ENCODE peak calls at places on chromosome 22, in nine cellular contexts. N is sigmoid colon, P is stomach, W is GM12878, Z is endothelial cell of umbilical vein, G is HCT116, A is H1, Q is upper lobe of left lung, T is prostate gland. B is an unnamed sample.

GRCh38 chr22:19984201-19984753 is 32.3 kb downstream of the ARVCF start:
- DNase-seq in W (no peak), P (no peak), Z (peak), T (no peak), A (no peak), G (peak), N (peak), Q (no peak), B (no peak)

GRCh38 chr22:31346255-31346732 is at the start of gene PATZ1:
- DNase-seq in A (peak), G (peak), Q (peak), P (peak), W (no peak), N (peak), T (peak), Z (peak), B (no peak)

GRCh38 chr22:24694971-24695928 is 79.3 kb downstream of the PIWIL3 start:
- DNase-seq in W (no peak), A (no peak), Q (peak), N (no peak), P (no peak), G (no peak), Z (no peak), T (no peak), B (no peak)

GRCh38 chr22:40326905-40327735 is 19.2 kb upstream of the ADSL start:
- DNase-seq in Q (no peak), Z (peak), N (no peak), A (no peak), W (no peak), P (no peak), G (no peak), T (peak), B (no peak)

GRCh38 chr22:18120941-18121340 is 10.3 kb downstream of the TUBA8 start:
- DNase-seq in A (no peak), N (no peak), G (no peak), P (no peak), Z (no peak), Q (no peak), T (no peak), W (no peak), B (no peak)

GRCh38 chr22:47836957-47837356 is 1074.5 kb downstream of the TBC1D22A start:
- DNase-seq in Z (no peak), A (no peak), Q (no peak), N (no peak), T (no peak), W (no peak), G (no peak), P (no peak), B (no peak)

GRCh38 chr22:46071451-46072029 is 78.8 kb upstream of the PPARA start:
- DNase-seq in G (peak), N (peak), W (no peak), T (peak), A (no peak), Z (peak), P (peak), Q (peak), B (no peak)

GRCh38 chr22:33477131-33478111 is 419.2 kb upstream of the SYN3 start:
- DNase-seq in T (no peak), Q (no peak), N (no peak), P (no peak), A (no peak), Z (no peak), G (no peak), W (no peak), B (no peak)

GRCh38 chr22:20080445-20080775 is 369 bp downstream of the DGCR8 start:
- DNase-seq in A (no peak), W (no peak), Z (peak), G (no peak), N (peak), P (peak), Q (peak), T (peak), B (no peak)

GRCh38 chr22:45125198-45125597 is 38.5 kb upstream of the NUP50 start:
- DNase-seq in Q (no peak), N (no peak), W (no peak), G (no peak), Z (no peak), T (no peak), A (no peak), P (no peak), B (no peak)

GRCh38 chr22:24466831-24467249 is 28.3 kb upstream of the UPB1 start:
- DNase-seq in P (no peak), W (no peak), T (no peak), Q (no peak), A (no peak), G (peak), Z (peak), N (no peak), B (no peak)

GRCh38 chr22:32600184-32600583 is 125.6 kb downstream of the FBXO7 start:
- DNase-seq in N (no peak), Q (no peak), T (no peak), P (no peak), W (no peak), A (no peak), G (no peak), Z (no peak), B (no peak)

GRCh38 chr22:41478891-41479521 is 10.1 kb downstream of the ACO2 start:
- DNase-seq in G (no peak), T (no peak), W (peak), A (no peak), Z (no peak), N (peak), P (no peak), Q (peak), B (no peak)

GRCh38 chr22:27163162-27164137 is 506.1 kb downstream of the MIAT start:
- DNase-seq in A (no peak), W (no peak), G (no peak), P (no peak), N (no peak), T (no peak), Z (no peak), Q (no peak), B (no peak)

GRCh38 chr22:39073941-39074340 is 3.1 kb upstream of the APOBEC3G start:
- DNase-seq in Z (no peak), G (no peak), Q (no peak), W (no peak), P (no peak), N (no peak), A (no peak), T (no peak), B (no peak)

GRCh38 chr22:44676441-44677298 is 25.3 kb upstream of the PRR5 start:
- DNase-seq in A (no peak), W (no peak), Q (no peak), Z (no peak), P (peak), T (no peak), N (no peak), G (no peak), B (no peak)

GRCh38 chr22:23856721-23857605 is 712 bp upstream of the SLC2A11 start:
- DNase-seq in N (peak), Z (peak), T (peak), P (no peak), Q (peak), G (no peak), A (no peak), W (no peak), B (no peak)

GRCh38 chr22:32531955-32532818 is 57.6 kb downstream of the FBXO7 start:
- DNase-seq in N (peak), W (no peak), P (peak), Q (peak), A (peak), T (no peak), Z (peak), G (no peak), B (no peak)

GRCh38 chr22:17575151-17575550 is 11.9 kb downstream of the SLC25A18 start:
- DNase-seq in P (no peak), A (no peak), W (no peak), N (no peak), G (no peak), Z (no peak), Q (no peak), T (no peak), B (no peak)

GRCh38 chr22:31800065-31800464 is 46.2 kb downstream of the DEPDC5 start:
- DNase-seq in N (no peak), Q (no peak), Z (no peak), G (peak), P (no peak), A (no peak), T (no peak), W (no peak), B (no peak)

GRCh38 chr22:50403701-50404101 is 60.6 kb downstream of the PPP6R2 start:
- DNase-seq in N (peak), A (no peak), Q (peak), Z (peak), T (no peak), W (no peak), P (peak), G (no peak), B (no peak)

GRCh38 chr22:29977107-29977506 is 94.1 kb downstream of the MTMR3 start:
- DNase-seq in P (no peak), A (no peak), W (no peak), Q (no peak), N (no peak), Z (no peak), T (no peak), G (no peak), B (no peak)

GRCh38 chr22:29975494-29975893 is 92.5 kb downstream of the MTMR3 start:
- DNase-seq in Z (no peak), W (no peak), A (no peak), T (no peak), N (no peak), G (no peak), Q (no peak), P (no peak), B (no peak)

GRCh38 chr22:29983296-29983917 is 96.9 kb upstream of the HORMAD2 start:
- DNase-seq in T (no peak), N (no peak), Z (no peak), G (no peak), P (no peak), Q (no peak), W (no peak), A (no peak), B (no peak)

DNA sequence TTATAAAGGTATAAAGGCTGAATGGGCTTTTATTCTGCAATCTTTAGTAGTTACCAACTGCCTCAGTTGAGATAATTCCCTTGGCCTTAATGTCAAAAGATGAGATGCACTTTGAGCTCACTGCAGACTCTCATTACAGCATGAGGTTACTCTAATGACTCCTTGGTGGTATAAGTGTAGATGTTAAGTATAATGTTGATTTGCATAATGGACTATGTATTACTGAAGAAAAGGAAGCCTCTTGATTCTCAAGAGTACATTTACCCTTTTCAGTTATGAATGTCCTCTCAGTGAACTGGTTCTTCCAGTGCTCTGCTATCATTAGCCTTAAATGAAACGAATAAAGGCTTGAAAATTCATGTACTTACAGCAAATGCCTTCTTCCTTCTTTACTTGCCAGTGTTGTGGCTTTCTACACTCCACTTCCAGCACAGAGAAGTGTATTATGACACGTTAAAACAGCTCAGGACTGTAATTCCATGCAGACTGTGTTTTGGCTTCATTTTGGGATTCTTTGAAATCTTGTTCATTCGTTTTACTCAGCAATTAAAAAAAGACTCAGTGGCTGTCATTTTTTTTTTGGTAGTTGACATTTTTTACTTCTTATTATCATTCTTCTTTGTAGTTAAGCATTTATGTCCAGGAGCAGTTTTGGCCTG is 96.8 kb downstream of the MTMR3 start:
- DNase-seq in G (no peak), Q (no peak), T (no peak), P (no peak), N (no peak), Z (no peak), A (no peak), W (peak), B (no peak)
- TF ChIP-seq POLR2AphosphoS5 in G (no peak), Q (no peak), T (no peak), P (no peak), N (no peak), Z (no peak), A (no peak), W (no peak), B (no peak)

DNA sequence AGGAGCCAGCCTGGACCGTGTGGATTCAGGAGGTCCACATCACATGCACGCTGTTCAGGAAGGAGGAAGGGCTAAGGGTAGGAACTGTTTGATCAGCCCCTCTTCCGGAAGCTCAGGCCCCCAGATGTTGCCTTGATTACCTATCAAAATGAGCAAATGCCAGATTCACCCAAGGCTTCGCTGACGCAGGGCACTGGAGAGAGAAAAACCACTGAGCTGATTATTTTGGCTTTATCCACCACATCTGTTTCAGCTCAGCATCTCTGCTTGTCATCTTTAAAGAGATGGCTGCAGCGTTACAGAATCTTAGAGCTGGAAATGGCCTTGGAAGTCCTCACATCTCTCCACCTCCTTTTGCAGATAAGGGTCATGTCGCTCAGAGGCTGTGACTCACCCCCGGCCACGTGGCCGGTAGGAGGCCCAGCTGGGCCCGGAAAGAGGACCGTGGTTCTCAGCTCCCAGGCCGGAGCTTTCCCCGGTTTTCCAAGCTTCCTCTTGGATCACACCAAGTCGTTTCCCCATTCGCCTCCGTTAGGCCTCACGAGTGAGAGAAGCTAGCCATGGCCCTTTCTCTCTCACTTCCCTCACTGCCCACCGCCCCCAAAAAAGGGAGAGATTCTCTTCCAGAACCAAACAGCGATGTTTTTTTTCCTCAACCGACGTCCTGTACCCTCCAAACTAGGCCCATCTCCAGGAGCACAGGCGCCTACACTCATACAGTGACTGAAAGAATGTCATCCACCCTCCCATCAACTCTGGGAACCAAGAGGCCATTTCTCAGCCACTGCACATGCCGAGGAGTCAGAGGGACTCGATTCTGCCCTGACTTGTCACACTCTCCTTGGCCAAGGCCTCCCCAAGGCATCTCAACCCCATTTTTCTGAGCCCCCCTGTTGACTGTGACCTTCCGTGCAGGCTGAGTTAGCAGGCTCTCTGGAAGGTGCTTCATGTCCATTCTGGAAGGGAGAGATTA is 37.6 kb downstream of the LIF start:
- DNase-seq in W (no peak), Q (peak), T (no peak), N (peak), P (peak), G (no peak), Z (peak), A (no peak), B (no peak)
- TF ChIP-seq POLR2A in W (no peak), Q (no peak), T (no peak), N (no peak), P (no peak), G (no peak), Z (no peak), A (no peak), B (no peak)

GRCh38 chr22:36331912-36332622 is 55.7 kb downstream of the MYH9 start:
- DNase-seq in T (peak), A (no peak), Z (peak), Q (peak), N (peak), W (peak), P (peak), G (no peak), B (no peak)
- H3K4me3 ChIP-seq in T (no peak), A (no peak), Z (no peak), Q (peak), N (no peak), W (peak), P (no peak), G (peak), B (peak)

GRCh38 chr22:36077261-36077660 is 48.6 kb upstream of the RBFOX2 start:
- DNase-seq in Q (no peak), N (no peak), G (no peak), T (no peak), A (no peak), W (no peak), P (no peak), Z (no peak), B (no peak)
- TF ChIP-seq POLR2AphosphoS5 in Q (no peak), N (no peak), G (no peak), T (no peak), A (no peak), W (no peak), P (no peak), Z (no peak), B (no peak)

GRCh38 chr22:36461665-36462474 is 19.6 kb downstream of the TXN2 start:
- DNase-seq in Z (peak), A (peak), P (no peak), N (peak), W (no peak), G (no peak), Q (peak), T (no peak), B (no peak)
- TF ChIP-seq POLR2A in Z (no peak), A (no peak), P (no peak), N (no peak), W (no peak), G (no peak), Q (peak), T (no peak), B (no peak)

GRCh38 chr22:22030493-22031182 is 48.1 kb upstream of the TOP3B start:
- DNase-seq in T (no peak), Z (peak), N (no peak), W (peak), Q (no peak), G (no peak), P (no peak), A (no peak), B (peak)
- H3K4me3 ChIP-seq in T (no peak), Z (no peak), N (no peak), W (peak), Q (no peak), G (no peak), P (no peak), A (no peak), B (no peak)

DNA sequence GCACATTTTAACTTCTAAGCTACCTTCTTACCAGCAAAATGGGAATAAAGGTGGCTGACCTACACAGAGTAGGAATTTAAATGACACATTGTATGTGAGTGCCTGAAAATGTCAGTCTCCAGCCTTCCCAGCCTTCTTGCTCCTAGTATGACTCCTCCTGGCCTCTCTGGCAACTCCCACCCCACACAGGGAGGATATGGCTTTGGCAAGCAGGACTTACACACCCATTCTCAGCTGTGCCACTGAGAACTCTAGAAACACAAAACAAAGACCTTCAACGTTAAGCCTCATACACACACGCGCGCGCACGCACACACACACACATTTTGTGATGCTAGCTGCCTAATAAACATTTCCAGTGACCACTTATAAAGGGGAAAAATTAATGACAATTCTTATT is 65.8 kb downstream of the PACSIN2 start:
- DNase-seq in A (no peak), T (no peak), P (no peak), G (no peak), Q (no peak), Z (peak), N (no peak), W (no peak), B (no peak)
- TF ChIP-seq POLR2AphosphoS5 in A (no peak), T (no peak), P (no peak), G (no peak), Q (no peak), Z (no peak), N (no peak), W (no peak), B (no peak)

GRCh38 chr22:38056969-38057841 is at the start of gene PICK1:
- DNase-seq in A (peak), P (peak), G (peak), N (peak), T (peak), Z (peak), Q (peak), W (peak), B (no peak)
- TF ChIP-seq POLR2A in A (no peak), P (no peak), G (peak), N (no peak), T (peak), Z (peak), Q (peak), W (peak), B (no peak)